ENCODE peak calls at places on chromosomes 5 and 9, in eight cellular contexts. N is AG04450, L is coronary artery, X is sigmoid colon, M is aorta, G is endothelial cell of umbilical vein, I is fibroblast of lung, W is MM.1S. V is an unnamed sample.

GRCh38 chr5:128216860-128217531 is 133.4 kb downstream of the SLC12A2 start:
- DNase-seq in N (no peak), L (no peak), X (no peak), M (peak; percentile 56), G (no peak), I (peak; percentile 95), W (no peak), V (no peak)

GRCh38 chr5:147892696-147893296 is 13.5 kb downstream of the C5orf46 start:
- DNase-seq in N (no peak), L (no peak), X (no peak), M (peak; percentile 55), G (peak; percentile 61), I (no peak), W (no peak), V (no peak)

GRCh38 chr5:167355370-167355769 is 936.1 kb upstream of the WWC1 start:
- DNase-seq in N (no peak), L (no peak), X (no peak), M (no peak), G (no peak), I (no peak), W (no peak), V (no peak)

GRCh38 chr5:52269395-52269794 is 518.3 kb upstream of the ITGA1 start:
- DNase-seq in N (no peak), L (no peak), X (no peak), M (no peak), G (no peak), I (no peak), W (no peak), V (no peak)

GRCh38 chr5:6424110-6424659 is 24.5 kb upstream of the UBE2QL1 start:
- DNase-seq in N (no peak), L (no peak), X (no peak), M (no peak), G (no peak), I (no peak), W (no peak), V (no peak)

GRCh38 chr5:90402521-90403255 is 6.9 kb downstream of the CETN3 start:
- DNase-seq in N (no peak), L (no peak), X (no peak), M (no peak), G (no peak), I (no peak), W (no peak), V (no peak)

GRCh38 chr5:110106750-110107149 is 417.0 kb downstream of the MAN2A1 start:
- DNase-seq in N (no peak), L (no peak), X (no peak), M (no peak), G (no peak), I (no peak), W (no peak), V (no peak)

GRCh38 chr9:117153021-117153420 is 261.8 kb downstream of the ASTN2 start:
- DNase-seq in N (no peak), L (no peak), X (no peak), M (no peak), G (no peak), I (peak; percentile 46), W (no peak), V (no peak)

GRCh38 chr5:1421521-1422341 is 23.5 kb downstream of the SLC6A3 start:
- DNase-seq in N (no peak), L (no peak), X (peak; percentile 51), M (peak; percentile 15), G (no peak), I (no peak), W (no peak), V (no peak)

GRCh38 chr5:115930630-115931337 is 31.5 kb upstream of the LVRN start:
- DNase-seq in N (no peak), L (no peak), X (no peak), M (no peak), G (no peak), I (peak; percentile 22), W (no peak), V (no peak)

DNA sequence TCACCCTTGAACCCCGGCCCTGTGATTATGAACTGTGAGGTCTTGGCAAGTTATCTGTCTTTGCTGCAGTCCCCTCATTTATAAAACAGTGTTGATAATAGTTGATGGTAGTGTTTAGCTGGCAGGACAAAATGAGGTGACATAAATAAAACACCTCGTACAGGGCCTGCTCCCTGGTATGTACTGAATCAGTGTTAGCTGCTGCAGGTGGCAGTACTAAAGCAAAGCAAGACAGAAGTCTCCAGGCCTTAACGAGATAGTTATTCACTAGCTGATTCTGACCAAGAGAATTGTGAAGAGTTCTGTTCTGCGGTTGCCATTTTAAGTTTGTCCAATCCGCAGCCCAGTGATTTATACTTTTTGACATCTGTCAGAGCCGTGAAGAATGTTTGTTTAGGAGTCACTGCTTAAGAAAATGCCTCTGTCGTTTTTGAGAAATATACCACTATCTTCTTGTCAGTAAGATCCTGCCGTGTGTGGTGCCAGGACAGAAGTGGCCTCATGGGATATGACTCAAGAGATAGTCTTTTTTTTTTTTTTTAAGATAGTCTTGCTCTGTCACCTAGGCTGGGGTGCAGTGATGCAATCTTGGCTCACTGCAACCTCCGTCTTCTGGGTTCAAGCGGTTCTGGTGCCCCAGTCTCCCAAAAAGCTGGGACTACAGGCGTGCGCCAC is 75.9 kb downstream of the KDM4C start:
- DNase-seq in N (no peak), L (no peak), X (no peak), M (no peak), G (no peak), I (peak; percentile 34), W (no peak), V (no peak)
- H3K27ac ChIP-seq in N (no peak overlapping the region), L (no peak overlapping the region), X (no peak overlapping the region), M (no peak overlapping the region), G (no peak overlapping the region), I (no peak overlapping the region), W (no peak overlapping the region), V (no peak overlapping the region)

DNA sequence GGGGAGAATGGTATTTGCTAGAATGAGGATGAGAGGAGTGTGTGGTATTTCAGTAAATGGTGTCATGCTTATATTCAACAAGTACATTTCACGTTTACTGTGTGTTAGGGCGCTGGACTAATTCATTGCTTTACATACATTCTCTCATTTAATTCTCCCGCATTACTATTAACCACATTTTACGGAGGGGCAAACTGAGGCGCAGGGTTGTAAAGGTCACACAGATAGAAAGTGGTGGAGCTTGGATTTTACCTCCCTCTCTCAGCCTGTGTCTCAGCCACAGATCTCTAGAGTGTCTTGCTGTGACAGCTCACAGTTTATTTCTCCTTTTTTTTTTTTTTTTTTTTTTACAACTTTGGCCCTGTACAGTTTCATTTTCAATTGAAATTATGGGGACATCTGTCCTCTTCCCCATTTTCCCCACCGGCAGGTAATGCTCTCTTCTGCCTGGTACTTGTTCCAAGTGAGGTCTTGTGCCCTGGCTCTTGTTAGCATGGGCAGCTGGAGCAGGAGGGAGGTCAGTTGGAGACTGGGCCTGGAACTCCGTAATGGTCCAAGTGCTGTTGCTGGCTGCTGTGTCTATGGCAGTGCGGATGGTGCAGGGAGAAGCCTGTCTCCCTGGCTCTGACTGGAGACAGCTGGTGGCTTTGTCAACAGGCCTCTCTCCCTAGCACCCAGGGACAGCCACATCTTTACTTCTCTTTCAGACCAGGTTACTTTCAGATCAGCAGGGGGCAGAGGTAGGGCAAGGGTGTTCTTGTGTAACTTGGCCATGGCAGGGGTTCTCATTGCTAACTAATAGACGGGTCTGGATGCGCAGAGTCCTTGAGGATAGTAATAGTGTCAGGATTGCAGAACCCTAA is 20.5 kb upstream of the NDST1 start:
- DNase-seq in N (no peak), L (no peak), X (no peak), M (peak; percentile 56), G (peak; percentile 35), I (no peak), W (peak; percentile 27), V (no peak)
- H3K4me3 ChIP-seq in N (peak overlapping the region; percentile 87), L (peak overlapping the region; percentile 94), X (peak overlapping the region; percentile 98), M (peak overlapping the region; percentile 92), G (peak overlapping the region; percentile 88), I (peak overlapping the region; percentile 61), W (peak overlapping the region; percentile 88), V (peak overlapping the region; percentile 48)

DNA sequence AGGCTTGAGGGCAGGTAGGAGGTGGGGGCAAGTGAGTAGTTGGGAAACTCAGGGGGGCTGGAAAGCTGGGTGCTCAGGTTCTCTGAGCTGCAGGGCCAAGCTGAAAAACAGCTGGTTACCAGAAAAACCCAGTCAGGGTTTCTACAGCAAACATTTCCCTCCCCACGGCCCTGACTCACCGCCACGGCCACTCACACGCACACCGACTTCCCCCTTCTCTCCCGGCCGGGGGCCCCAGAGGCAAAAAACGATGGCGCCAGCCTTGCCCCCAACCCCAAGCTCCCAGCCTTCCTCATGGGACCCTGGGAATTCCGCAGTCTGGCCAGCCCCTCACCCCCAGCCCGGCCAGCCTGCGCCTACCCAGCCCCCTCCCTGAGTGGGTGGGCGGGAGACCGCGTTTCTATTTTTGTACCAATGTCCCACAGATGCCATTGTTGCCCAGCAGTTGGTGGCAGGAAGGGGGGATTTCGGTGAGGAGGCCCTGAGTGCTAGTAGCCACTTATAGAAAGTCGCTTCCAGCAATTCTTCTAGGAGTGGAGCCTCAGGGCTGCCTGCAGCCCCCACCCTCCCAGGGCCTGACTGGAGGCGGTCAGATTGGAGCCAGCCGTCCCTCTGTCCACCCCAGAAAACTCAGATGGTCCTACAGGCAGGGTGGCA is 18.4 kb downstream of the ENG start:
- DNase-seq in N (peak; percentile 36), L (peak; percentile 87), X (peak; percentile 88), M (peak; percentile 90), G (peak; percentile 70), I (peak; percentile 78), W (no peak), V (no peak)
- H3K27ac ChIP-seq in N (peak overlapping the region; percentile 91), L (peak overlapping the region; percentile 95), X (peak overlapping the region; percentile 78), M (peak overlapping the region; percentile 96), G (peak overlapping the region; percentile 98), I (peak overlapping the region; percentile 94), W (no peak overlapping the region), V (no peak overlapping the region)

GRCh38 chr9:137046094-137046787 is at the start of gene NPDC1:
- DNase-seq in N (no peak), L (no peak), X (peak; percentile 87), M (peak; percentile 84), G (peak; percentile 79), I (peak; percentile 63), W (peak; percentile 88), V (peak; percentile 66)

GRCh38 chr9:137044042-137044441 is 1.9 kb downstream of the NPDC1 start:
- DNase-seq in N (no peak), L (no peak), X (no peak), M (no peak), G (no peak), I (no peak), W (no peak), V (no peak)

GRCh38 chr9:137042751-137043727 is 2.9 kb downstream of the NPDC1 start:
- DNase-seq in N (no peak), L (no peak), X (no peak), M (no peak), G (no peak), I (no peak), W (no peak), V (no peak)

GRCh38 chr9:137044502-137045177 is 1.3 kb downstream of the NPDC1 start:
- DNase-seq in N (no peak), L (no peak), X (no peak), M (no peak), G (peak; percentile 31), I (no peak), W (no peak), V (no peak)

DNA sequence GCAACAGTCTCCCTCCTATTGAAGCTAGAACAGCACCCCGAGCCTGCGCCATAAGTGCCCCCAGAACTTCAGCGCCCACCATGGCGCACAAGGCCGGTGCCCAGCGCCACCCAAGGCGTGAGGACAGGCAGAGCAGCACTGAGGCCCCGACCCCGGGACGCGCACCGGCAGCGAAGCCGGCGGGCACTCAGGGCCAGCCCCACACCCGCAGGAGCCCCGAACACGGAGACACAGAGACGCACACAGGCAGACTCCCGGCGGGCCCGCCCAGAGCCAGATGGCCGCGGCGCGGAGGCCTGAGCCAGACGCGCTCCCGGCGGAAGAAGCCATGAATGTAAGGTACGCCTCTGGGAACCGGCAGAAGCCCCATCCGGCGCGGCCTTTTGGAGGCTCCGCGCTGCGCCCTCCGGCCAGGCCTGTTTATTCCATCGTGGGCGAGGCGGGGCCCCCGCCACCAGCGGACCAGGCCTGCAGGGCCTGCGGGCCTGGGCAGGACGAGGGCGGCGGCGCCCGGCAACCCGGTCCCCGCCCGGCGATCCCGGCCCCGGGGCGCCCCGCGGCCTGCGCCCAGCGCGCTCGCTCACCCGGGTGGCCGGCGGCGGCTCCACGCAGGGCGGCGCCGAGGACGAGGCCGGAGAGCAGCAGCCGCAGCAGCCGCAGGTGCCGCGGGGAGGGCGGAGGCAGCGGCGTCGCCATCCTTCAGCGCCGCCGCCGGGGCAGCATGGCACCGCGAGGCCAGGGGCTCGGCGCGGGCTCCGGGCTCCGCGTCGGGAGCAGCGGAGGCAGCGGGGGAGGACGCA is 483 bp downstream of the NPDC1 start:
- DNase-seq in N (no peak), L (no peak), X (no peak), M (no peak), G (peak; percentile 40), I (peak; percentile 59), W (no peak), V (no peak)
- H3K4me3 ChIP-seq in N (peak overlapping the region; percentile 68), L (peak overlapping the region; percentile 81), X (peak overlapping the region; percentile 68), M (peak overlapping the region; percentile 42), G (peak overlapping the region; percentile 57), I (peak overlapping the region; percentile 68), W (no peak overlapping the region), V (peak overlapping the region; percentile 61)

V was measured in effector memory CD4-positive, alpha-beta T cell.